ENCODE peak calls at places on chromosome 11, in four cellular contexts. P is body of pancreas, T is GM12865, C is AG04450. A is an unnamed sample.

GRCh38 chr11:18322818-18323570 is 627 bp downstream of the GTF2H1 start:
- DNase-seq in P (no peak), T (peak; percentile 9), C (no peak), A (no peak)

GRCh38 chr11:125070699-125071254 is 7.7 kb downstream of the SLC37A2 start:
- DNase-seq in P (peak; percentile 40), T (peak; percentile 68), C (no peak), A (peak; percentile 58)

GRCh38 chr11:980438-981365 is 55.0 kb downstream of the AP2A2 start:
- DNase-seq in P (peak; percentile 69), T (no peak), C (no peak), A (no peak)

GRCh38 chr11:114219559-114220349 is 76.4 kb upstream of the NNMT start:
- DNase-seq in P (no peak), T (no peak), C (no peak), A (no peak)

GRCh38 chr11:47786373-47786772 is 19.2 kb upstream of the FNBP4 start:
- DNase-seq in P (no peak), T (no peak), C (no peak), A (no peak)

GRCh38 chr11:64288353-64288750 is 2.7 kb downstream of the GPR137 start:
- DNase-seq in P (no peak), T (no peak), C (no peak), A (no peak)

GRCh38 chr11:15941206-15941770 is 415.1 kb downstream of the SOX6 start:
- DNase-seq in P (no peak), T (peak; percentile 47), C (no peak), A (no peak)

GRCh38 chr11:125407046-125407445 is 89.0 kb downstream of the FEZ1 start:
- DNase-seq in P (no peak), T (no peak), C (no peak), A (no peak)

GRCh38 chr11:82980292-82980691 is 78.8 kb downstream of the DDIAS start:
- DNase-seq in P (no peak), T (no peak), C (peak; percentile 36), A (no peak)

GRCh38 chr11:117818036-117818858 is 6.3 kb downstream of the FXYD2 start:
- DNase-seq in P (peak; percentile 47), T (peak; percentile 86), C (no peak), A (no peak)

GRCh38 chr11:103491777-103492176 is 382.6 kb downstream of the DYNC2H1 start:
- DNase-seq in P (no peak), T (no peak), C (no peak), A (no peak)

GRCh38 chr11:94131363-94132115 is 2.9 kb downstream of the PANX1 start:
- DNase-seq in P (peak; percentile 35), T (no peak), C (no peak), A (no peak)
- TF ChIP-seq CTCF in P (no peak), T (no peak), C (no peak), A (no peak)

GRCh38 chr11:131372243-131372930 is 2.0 kb downstream of the NTM start:
- DNase-seq in P (no peak), T (no peak), C (no peak), A (no peak)

GRCh38 chr11:131371791-131372104 is 1.3 kb downstream of the NTM start:
- DNase-seq in P (no peak), T (no peak), C (no peak), A (no peak)

GRCh38 chr11:131370090-131370751 is at the start of gene NTM:
- DNase-seq in P (peak; percentile 63), T (no peak), C (no peak), A (peak; percentile 57)

GRCh38 chr11:131373326-131373725 is 2.9 kb downstream of the NTM start:
- DNase-seq in P (no peak), T (no peak), C (no peak), A (no peak)

GRCh38 chr11:131370901-131371790 is 731 bp downstream of the NTM start:
- DNase-seq in P (no peak), T (no peak), C (no peak), A (no peak)
- H3K4me3 ChIP-seq in P (no peak overlapping the region), T (no peak overlapping the region), C (no peak overlapping the region), A (no peak overlapping the region)

DNA sequence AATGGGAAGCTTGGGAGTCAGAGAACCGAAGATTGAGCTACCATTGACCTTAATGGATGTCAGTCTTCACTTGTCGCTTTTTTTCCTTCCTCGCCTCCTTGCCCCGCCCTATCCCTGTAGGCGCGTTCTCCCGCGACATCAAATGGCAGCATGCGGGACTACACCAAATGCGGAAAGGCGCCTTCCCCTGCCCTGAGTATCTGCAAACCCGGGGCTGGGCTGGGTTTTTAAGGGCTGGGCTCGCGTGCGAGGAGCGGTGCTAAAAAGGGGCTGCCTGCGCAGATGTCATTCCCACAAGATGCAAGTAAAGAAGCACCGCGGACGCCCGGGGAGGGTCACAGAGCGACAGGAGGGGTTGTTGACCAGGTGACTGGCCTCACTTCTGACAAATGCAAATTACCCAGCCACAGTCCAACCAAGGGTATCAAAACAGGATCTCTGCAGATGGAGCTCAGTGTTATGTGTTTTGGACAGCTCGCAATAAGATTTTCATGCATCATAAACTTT is 4.7 kb upstream of the FAM111B start:
- DNase-seq in P (peak; percentile 54), T (peak; percentile 96), C (no peak), A (peak; percentile 76)
- TF ChIP-seq CTCF in P (peak; percentile 20), T (peak; percentile 53), C (peak; percentile 41), A (peak; percentile 14)

DNA sequence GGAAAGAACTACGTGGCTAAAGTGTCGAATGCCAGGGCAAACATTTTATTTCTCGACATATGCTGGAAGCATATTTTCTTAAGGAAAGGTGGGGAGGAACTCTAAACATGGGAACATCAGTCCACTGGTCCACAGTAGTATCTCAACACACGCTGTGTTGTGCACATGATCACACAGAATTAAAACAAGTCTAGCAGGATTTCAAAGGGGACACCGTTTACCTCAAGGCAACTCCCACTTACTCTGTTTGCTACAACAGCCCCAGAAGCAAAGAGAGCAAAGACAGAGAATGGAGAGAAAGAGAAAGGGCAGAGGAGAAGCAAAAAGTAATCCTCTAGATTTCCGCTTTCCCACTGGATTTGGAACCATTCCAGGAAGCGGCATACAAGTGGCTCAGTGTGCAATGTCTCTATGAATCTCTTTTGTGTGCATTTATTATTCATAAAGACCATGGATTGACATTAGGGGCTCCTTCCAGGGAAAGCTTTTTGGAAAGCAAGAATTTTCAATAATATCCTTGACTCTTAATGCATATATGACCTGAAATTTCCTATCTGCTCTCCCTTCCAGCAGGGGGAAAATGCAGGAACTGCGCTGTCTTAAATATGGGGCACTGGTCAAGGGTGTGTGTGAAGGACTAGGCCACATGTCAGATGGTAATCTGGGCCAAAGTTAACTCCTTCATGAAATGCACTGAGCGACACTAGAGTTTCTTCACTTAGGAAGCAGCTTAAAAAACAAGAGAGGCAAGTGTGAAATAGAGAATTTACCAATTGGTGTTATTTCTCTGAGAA is 34.8 kb upstream of the CCDC34 start:
- DNase-seq in P (no peak), T (no peak), C (no peak), A (no peak)
- H3K4me3 ChIP-seq in P (no peak overlapping the region), T (no peak overlapping the region), C (no peak overlapping the region), A (no peak overlapping the region)

GRCh38 chr11:66286699-66287098 is 2.2 kb downstream of the YIF1A start:
- DNase-seq in P (no peak), T (no peak), C (no peak), A (no peak)

GRCh38 chr11:66287256-66288137 is 1.4 kb downstream of the YIF1A start:
- DNase-seq in P (no peak), T (no peak), C (no peak), A (no peak)

GRCh38 chr11:66283461-66284105 is 5.4 kb downstream of the YIF1A start:
- DNase-seq in P (no peak), T (no peak), C (no peak), A (no peak)

GRCh38 chr11:66284526-66285078 is 4.3 kb downstream of the YIF1A start:
- DNase-seq in P (no peak), T (no peak), C (no peak), A (peak; percentile 26)

GRCh38 chr11:66285250-66285947 is 3.5 kb downstream of the YIF1A start:
- DNase-seq in P (no peak), T (no peak), C (no peak), A (no peak)
- TF ChIP-seq CTCF in P (no peak), T (no peak), C (no peak), A (no peak)

GRCh38 chr11:101129203-101129943 is at the start of gene PGR:
- DNase-seq in P (peak; percentile 16), T (no peak), C (no peak), A (peak; percentile 59)

GRCh38 chr11:101127699-101128570 is 1.7 kb downstream of the PGR start:
- DNase-seq in P (peak; percentile 13), T (no peak), C (no peak), A (peak; percentile 46)

GRCh38 chr11:101127348-101127698 is 2.3 kb downstream of the PGR start:
- DNase-seq in P (peak; percentile 12), T (no peak), C (no peak), A (peak; percentile 17)

GRCh38 chr11:101126551-101127347 is 2.9 kb downstream of the PGR start:
- DNase-seq in P (no peak), T (no peak), C (no peak), A (no peak)

GRCh38 chr11:101128571-101129202 is 926 bp downstream of the PGR start:
- DNase-seq in P (no peak), T (no peak), C (no peak), A (peak; percentile 42)
- H3K4me3 ChIP-seq in P (no peak overlapping the region), T (no peak overlapping the region), C (no peak overlapping the region), A (no peak overlapping the region)

A was measured in mucosa of descending colon.